ENCODE peak calls at places on chromosomes 11 and 22, in nine cellular contexts. One of them, this sample, is unnamed.

GRCh38 chr11:114315749-114316368 is 19.7 kb downstream of the NNMT start:
- DNase-seq in NCI-H774: peak
- DNase-seq in amniotic stem cell: no peak
- DNase-seq in DMS 273 treated with DMSO at 0.1 percent for 48 hours: no peak
- DNase-seq in T-helper 2 cell: peak
- DNase-seq in neural progenitor cell: no peak
- DNase-seq in foreskin fibroblast: no peak
- DNase-seq in activated T-cell treated with anti-CD3 and anti-CD28 coated beads for 1 hour: no peak
- DNase-seq in T47D: peak
- DNase-seq in this sample: no peak

GRCh38 chr11:44424841-44425240 is 114.9 kb upstream of the ALX4 start:
- DNase-seq in NCI-H774: no peak
- DNase-seq in amniotic stem cell: no peak
- DNase-seq in DMS 273 treated with DMSO at 0.1 percent for 48 hours: no peak
- DNase-seq in T-helper 2 cell: no peak
- DNase-seq in neural progenitor cell: no peak
- DNase-seq in foreskin fibroblast: no peak
- DNase-seq in activated T-cell treated with anti-CD3 and anti-CD28 coated beads for 1 hour: no peak
- DNase-seq in T47D: no peak
- DNase-seq in this sample: no peak

GRCh38 chr11:103662880-103663279 is 373.6 kb upstream of the DDI1 start:
- DNase-seq in NCI-H774: no peak
- DNase-seq in amniotic stem cell: no peak
- DNase-seq in DMS 273 treated with DMSO at 0.1 percent for 48 hours: no peak
- DNase-seq in T-helper 2 cell: peak
- DNase-seq in neural progenitor cell: no peak
- DNase-seq in foreskin fibroblast: peak
- DNase-seq in activated T-cell treated with anti-CD3 and anti-CD28 coated beads for 1 hour: no peak
- DNase-seq in T47D: no peak
- DNase-seq in this sample: no peak

GRCh38 chr11:77082838-77083552 is 16.2 kb downstream of the CAPN5 start:
- DNase-seq in NCI-H774: no peak
- DNase-seq in amniotic stem cell: no peak
- DNase-seq in DMS 273 treated with DMSO at 0.1 percent for 48 hours: no peak
- DNase-seq in T-helper 2 cell: peak
- DNase-seq in neural progenitor cell: no peak
- DNase-seq in foreskin fibroblast: peak
- DNase-seq in activated T-cell treated with anti-CD3 and anti-CD28 coated beads for 1 hour: peak
- DNase-seq in T47D: no peak
- DNase-seq in this sample: no peak

GRCh38 chr11:101870510-101870909 is 44.3 kb upstream of the CEP126 start:
- DNase-seq in NCI-H774: no peak
- DNase-seq in amniotic stem cell: peak
- DNase-seq in DMS 273 treated with DMSO at 0.1 percent for 48 hours: no peak
- DNase-seq in T-helper 2 cell: no peak
- DNase-seq in neural progenitor cell: no peak
- DNase-seq in foreskin fibroblast: peak
- DNase-seq in activated T-cell treated with anti-CD3 and anti-CD28 coated beads for 1 hour: no peak
- DNase-seq in T47D: no peak
- DNase-seq in this sample: no peak

GRCh38 chr22:29270475-29271271 is 2.6 kb downstream of the EWSR1 start:
- DNase-seq in NCI-H774: no peak
- DNase-seq in amniotic stem cell: no peak
- DNase-seq in DMS 273 treated with DMSO at 0.1 percent for 48 hours: no peak
- DNase-seq in T-helper 2 cell: no peak
- DNase-seq in neural progenitor cell: peak
- DNase-seq in foreskin fibroblast: peak
- DNase-seq in activated T-cell treated with anti-CD3 and anti-CD28 coated beads for 1 hour: no peak
- DNase-seq in T47D: no peak
- DNase-seq in this sample: no peak

GRCh38 chr22:36922097-36922608 is 8.7 kb downstream of the CSF2RB start:
- DNase-seq in NCI-H774: no peak
- DNase-seq in amniotic stem cell: no peak
- DNase-seq in DMS 273 treated with DMSO at 0.1 percent for 48 hours: no peak
- DNase-seq in T-helper 2 cell: no peak
- DNase-seq in neural progenitor cell: peak
- DNase-seq in foreskin fibroblast: no peak
- DNase-seq in activated T-cell treated with anti-CD3 and anti-CD28 coated beads for 1 hour: no peak
- DNase-seq in T47D: peak
- DNase-seq in this sample: no peak

GRCh38 chr22:40966683-40967082 is 15.5 kb downstream of the RBX1 start:
- DNase-seq in NCI-H774: no peak
- DNase-seq in amniotic stem cell: no peak
- DNase-seq in DMS 273 treated with DMSO at 0.1 percent for 48 hours: no peak
- DNase-seq in T-helper 2 cell: no peak
- DNase-seq in neural progenitor cell: no peak
- DNase-seq in foreskin fibroblast: no peak
- DNase-seq in activated T-cell treated with anti-CD3 and anti-CD28 coated beads for 1 hour: no peak
- DNase-seq in T47D: no peak
- DNase-seq in this sample: no peak

GRCh38 chr11:119371778-119372182 is 9.7 kb downstream of the USP2 start:
- DNase-seq in NCI-H774: peak
- DNase-seq in amniotic stem cell: no peak
- DNase-seq in DMS 273 treated with DMSO at 0.1 percent for 48 hours: peak
- DNase-seq in T-helper 2 cell: no peak
- DNase-seq in neural progenitor cell: no peak
- DNase-seq in foreskin fibroblast: peak
- DNase-seq in activated T-cell treated with anti-CD3 and anti-CD28 coated beads for 1 hour: no peak
- DNase-seq in T47D: peak
- DNase-seq in this sample: no peak

GRCh38 chr11:85076535-85077330 is 550.4 kb downstream of the DLG2 start:
- DNase-seq in NCI-H774: peak
- DNase-seq in amniotic stem cell: no peak
- DNase-seq in DMS 273 treated with DMSO at 0.1 percent for 48 hours: no peak
- DNase-seq in T-helper 2 cell: no peak
- DNase-seq in neural progenitor cell: no peak
- DNase-seq in foreskin fibroblast: peak
- DNase-seq in activated T-cell treated with anti-CD3 and anti-CD28 coated beads for 1 hour: no peak
- DNase-seq in T47D: no peak
- DNase-seq in this sample: no peak

GRCh38 chr11:65657426-65657825 is 5.3 kb downstream of the RELA start:
- DNase-seq in NCI-H774: no peak
- DNase-seq in amniotic stem cell: no peak
- DNase-seq in DMS 273 treated with DMSO at 0.1 percent for 48 hours: no peak
- DNase-seq in T-helper 2 cell: no peak
- DNase-seq in neural progenitor cell: no peak
- DNase-seq in foreskin fibroblast: no peak
- DNase-seq in activated T-cell treated with anti-CD3 and anti-CD28 coated beads for 1 hour: no peak
- DNase-seq in T47D: no peak
- DNase-seq in this sample: no peak

GRCh38 chr11:81497202-81497804 is 1236.4 kb downstream of the FAM181B start:
- DNase-seq in NCI-H774: peak
- DNase-seq in amniotic stem cell: no peak
- DNase-seq in DMS 273 treated with DMSO at 0.1 percent for 48 hours: peak
- DNase-seq in T-helper 2 cell: peak
- DNase-seq in neural progenitor cell: peak
- DNase-seq in foreskin fibroblast: peak
- DNase-seq in activated T-cell treated with anti-CD3 and anti-CD28 coated beads for 1 hour: no peak
- DNase-seq in T47D: peak
- DNase-seq in this sample: peak

GRCh38 chr11:113141010-113141409 is 173.4 kb upstream of the TTC12 start:
- DNase-seq in NCI-H774: no peak
- DNase-seq in amniotic stem cell: no peak
- DNase-seq in DMS 273 treated with DMSO at 0.1 percent for 48 hours: no peak
- DNase-seq in T-helper 2 cell: no peak
- DNase-seq in neural progenitor cell: no peak
- DNase-seq in foreskin fibroblast: no peak
- DNase-seq in activated T-cell treated with anti-CD3 and anti-CD28 coated beads for 1 hour: no peak
- DNase-seq in T47D: no peak
- DNase-seq in this sample: no peak

GRCh38 chr11:1196516-1197391 is 26.1 kb upstream of the MUC5B start:
- DNase-seq in NCI-H774: no peak
- DNase-seq in amniotic stem cell: no peak
- DNase-seq in DMS 273 treated with DMSO at 0.1 percent for 48 hours: no peak
- DNase-seq in T-helper 2 cell: no peak
- DNase-seq in neural progenitor cell: no peak
- DNase-seq in foreskin fibroblast: no peak
- DNase-seq in activated T-cell treated with anti-CD3 and anti-CD28 coated beads for 1 hour: no peak
- DNase-seq in T47D: no peak
- DNase-seq in this sample: no peak

GRCh38 chr11:8298801-8299786 is 35.4 kb upstream of the LMO1 start:
- DNase-seq in NCI-H774: no peak
- DNase-seq in amniotic stem cell: no peak
- DNase-seq in DMS 273 treated with DMSO at 0.1 percent for 48 hours: no peak
- DNase-seq in T-helper 2 cell: no peak
- DNase-seq in neural progenitor cell: no peak
- DNase-seq in foreskin fibroblast: no peak
- DNase-seq in activated T-cell treated with anti-CD3 and anti-CD28 coated beads for 1 hour: no peak
- DNase-seq in T47D: no peak
- DNase-seq in this sample: no peak

This sample was measured in NCI-H526 treated with DMSO at 0.1 percent for 48 hours.